ENCODE peak calls at places on chromosomes 16 and 17, in seven cellular contexts. R is tibial artery, W is fibroblast of lung, V is ascending aorta, B is gastrocnemius medialis, P is HL-60, T is GM23338. O is an unnamed sample.

GRCh38 chr16:24138024-24138423 is 118.1 kb upstream of the CACNG3 start:
- DNase-seq in R (no peak), W (no peak), V (no peak), B (no peak), P (no peak), T (peak; percentile 66), O (no peak)

GRCh38 chr16:4029816-4030215 is 86.4 kb downstream of the ADCY9 start:
- DNase-seq in R (no peak), W (no peak), V (no peak), B (no peak), P (no peak), T (no peak), O (no peak)

GRCh38 chr16:69049146-69049545 is 56.3 kb upstream of the HAS3 start:
- DNase-seq in R (no peak), W (peak; percentile 87), V (no peak), B (no peak), P (no peak), T (no peak), O (no peak)

GRCh38 chr16:48291303-48291702 is 44.0 kb upstream of the ABCC11 start:
- DNase-seq in R (no peak), W (peak; percentile 56), V (no peak), B (no peak), P (no peak), T (no peak), O (no peak)

GRCh38 chr16:11757671-11758545 is 15.3 kb upstream of the TXNDC11 start:
- DNase-seq in R (no peak), W (peak; percentile 85), V (no peak), B (no peak), P (no peak), T (no peak), O (no peak)

GRCh38 chr17:4551796-4552525 is 3.2 kb downstream of the MYBBP1A start:
- DNase-seq in R (no peak), W (no peak), V (no peak), B (no peak), P (no peak), T (no peak), O (no peak)

GRCh38 chr17:50053654-50053960 is 2.3 kb upstream of the ITGA3 start:
- DNase-seq in R (no peak), W (no peak), V (no peak), B (no peak), P (no peak), T (no peak), O (no peak)

GRCh38 chr17:66716236-66717026 is 118.5 kb upstream of the CACNG5 start:
- DNase-seq in R (no peak), W (peak; percentile 39), V (no peak), B (no peak), P (no peak), T (peak; percentile 70), O (no peak)

GRCh38 chr16:49470550-49470949 is 96.9 kb downstream of the C16orf78 start:
- DNase-seq in R (no peak), W (no peak), V (no peak), B (no peak), P (no peak), T (no peak), O (peak; percentile 3)

GRCh38 chr16:51994597-51994996 is 552.3 kb downstream of the TOX3 start:
- DNase-seq in R (no peak), W (peak; percentile 8), V (no peak), B (no peak), P (no peak), T (no peak), O (no peak)

GRCh38 chr17:538096-538973 is 176.3 kb downstream of the VPS53 start:
- DNase-seq in R (no peak), W (peak; percentile 57), V (no peak), B (no peak), P (no peak), T (peak; percentile 43), O (no peak)

GRCh38 chr17:17059301-17059890 is 17.1 kb downstream of the MPRIP start:
- DNase-seq in R (peak; percentile 9), W (no peak), V (peak; percentile 56), B (no peak), P (no peak), T (no peak), O (no peak)

GRCh38 chr17:42362245-42362961 is 25.8 kb downstream of the STAT3 start:
- DNase-seq in R (no peak), W (no peak), V (peak; percentile 61), B (peak; percentile 70), P (no peak), T (no peak), O (no peak)

GRCh38 chr16:3431779-3432219 is 11.5 kb downstream of the ZNF597 start:
- DNase-seq in R (peak; percentile 24), W (peak; percentile 54), V (peak; percentile 71), B (no peak), P (peak; percentile 96), T (no peak), O (peak; percentile 55)

GRCh38 chr17:75970011-75970523 is 8.9 kb downstream of the ACOX1 start:
- DNase-seq in R (no peak), W (no peak), V (no peak), B (no peak), P (peak; percentile 59), T (no peak), O (no peak)

GRCh38 chr17:4234406-4234805 is 29.4 kb downstream of the ANKFY1 start:
- DNase-seq in R (no peak), W (peak; percentile 79), V (no peak), B (no peak), P (no peak), T (no peak), O (no peak)

GRCh38 chr17:13727441-13728171 is 125.9 kb upstream of the HS3ST3A1 start:
- DNase-seq in R (no peak), W (peak; percentile 84), V (no peak), B (no peak), P (no peak), T (no peak), O (no peak)

GRCh38 chr17:67491009-67491677 is 114.1 kb downstream of the PITPNC1 start:
- DNase-seq in R (peak; percentile 89), W (peak; percentile 98), V (peak; percentile 90), B (peak; percentile 90), P (peak; percentile 8), T (peak; percentile 61), O (peak; percentile 88)

GRCh38 chr16:9706217-9706616 is 476.0 kb downstream of the GRIN2A start:
- DNase-seq in R (no peak), W (peak; percentile 91), V (no peak), B (no peak), P (no peak), T (no peak), O (no peak)

GRCh38 chr16:67801889-67802288 is 4.5 kb downstream of the RANBP10 start:
- DNase-seq in R (no peak), W (no peak), V (no peak), B (no peak), P (no peak), T (no peak), O (no peak)

GRCh38 chr16:30902070-30902972 is 5.9 kb downstream of the CTF1 start:
- DNase-seq in R (peak; percentile 39), W (peak; percentile 64), V (peak; percentile 80), B (peak; percentile 61), P (peak; percentile 74), T (peak; percentile 71), O (peak; percentile 70)
- H3K27ac ChIP-seq in R (peak overlapping the region; percentile 86), W (peak overlapping the region; percentile 65), V (peak overlapping the region; percentile 92), B (peak overlapping the region; percentile 89), P (peak overlapping the region; percentile 94), T (no peak overlapping the region), O (peak overlapping the region; percentile 81)

DNA sequence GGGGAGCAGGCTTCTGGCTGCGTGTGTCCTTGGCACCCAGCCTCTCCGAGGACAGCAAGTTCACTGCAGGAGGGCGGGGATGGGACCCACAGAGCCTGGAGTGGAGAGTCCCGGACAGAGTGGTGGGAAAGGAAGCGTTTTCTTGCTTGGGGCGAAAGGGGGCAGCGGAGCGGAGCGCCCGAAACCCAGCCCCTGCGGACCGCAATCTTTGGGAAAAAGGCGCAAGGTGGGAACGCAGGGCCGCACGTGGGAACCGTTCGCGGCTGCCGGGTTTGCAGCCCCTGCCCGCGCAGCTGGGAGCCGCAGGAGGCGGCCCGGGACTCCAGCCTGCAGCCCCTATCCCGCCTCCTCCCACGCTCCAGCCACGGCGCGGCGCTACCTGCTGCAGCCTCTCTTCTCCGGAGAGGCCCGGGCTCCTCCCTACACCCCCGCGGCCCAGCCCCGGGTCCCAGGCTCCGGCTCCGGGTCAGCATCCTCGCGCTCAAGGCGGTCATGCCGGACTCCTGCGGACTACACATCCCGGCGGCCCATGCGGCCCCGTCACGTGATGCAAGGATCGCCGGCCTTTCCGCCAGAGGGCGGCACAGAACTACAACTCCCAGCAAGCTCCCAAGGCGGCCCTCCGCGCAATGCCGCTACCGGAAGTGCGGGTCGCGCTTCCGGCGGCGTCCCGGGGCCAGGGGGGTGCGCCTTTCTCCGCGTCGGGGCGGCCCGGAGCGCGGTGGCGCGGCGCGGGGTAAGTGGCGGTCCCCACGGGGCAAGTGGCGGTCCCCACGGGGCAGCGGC is at the start of the genes NTHL1 and TSC2:
- DNase-seq in R (peak; percentile 97), W (peak; percentile 94), V (peak; percentile 98), B (peak; percentile 94), P (peak; percentile 97), T (peak; percentile 98), O (peak; percentile 96)
- TF ChIP-seq CTCF in R (peak; percentile 56), W (peak; percentile 35), V (no peak), B (no peak), P (no peak), T (peak; percentile 16), O (peak; percentile 68)

GRCh38 chr17:10036511-10037061 is 131.5 kb upstream of the RCVRN start:
- DNase-seq in R (peak; percentile 65), W (no peak), V (peak; percentile 75), B (peak; percentile 56), P (peak; percentile 67), T (no peak), O (peak; percentile 42)
- H3K27ac ChIP-seq in R (peak overlapping the region; percentile 47), W (no peak overlapping the region), V (peak overlapping the region; percentile 48), B (peak overlapping the region; percentile 64), P (peak overlapping the region; percentile 76), T (no peak overlapping the region), O (peak overlapping the region; percentile 40)

DNA sequence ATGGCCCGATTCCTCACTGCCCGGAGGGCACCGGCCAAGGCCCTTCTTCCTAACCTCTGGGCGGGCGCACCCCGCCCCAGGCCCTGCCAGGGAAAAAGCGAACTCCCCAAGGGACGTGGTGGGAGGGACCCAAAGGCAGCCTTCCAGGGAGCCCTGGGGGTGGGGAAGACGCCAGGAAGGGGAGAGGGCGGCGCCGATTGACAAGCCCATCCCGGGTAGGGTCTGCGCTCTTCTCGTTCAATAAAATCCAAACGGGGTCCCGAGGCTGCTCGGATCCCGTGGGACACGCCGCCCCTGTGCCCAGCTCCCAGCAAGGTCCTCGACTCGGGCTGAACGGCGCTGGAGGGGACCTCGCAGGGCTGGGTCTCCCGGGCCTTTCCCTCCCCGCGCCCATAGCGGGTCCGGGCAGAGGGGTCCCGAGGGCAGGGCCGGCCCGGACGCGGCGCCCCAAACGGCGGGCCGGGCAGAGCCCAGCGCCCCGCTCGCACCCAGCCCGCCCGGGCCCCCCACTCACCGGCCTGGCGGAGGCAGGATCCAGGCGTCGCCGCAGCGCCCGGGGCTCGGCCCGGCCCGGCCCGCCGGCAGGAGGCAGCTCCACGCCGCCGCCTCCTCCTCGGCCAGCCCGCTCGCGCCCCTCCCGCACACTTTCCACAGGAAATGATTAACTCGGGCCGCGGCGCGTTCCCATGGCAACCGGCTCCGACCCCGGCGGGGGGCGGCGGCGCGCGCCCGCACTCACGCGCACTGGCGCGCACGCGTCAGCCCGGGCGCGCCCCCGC is at the start of gene KIFC3:
- DNase-seq in R (peak; percentile 82), W (peak; percentile 78), V (peak; percentile 95), B (peak; percentile 31), P (peak; percentile 39), T (peak; percentile 64), O (peak; percentile 92)
- TF ChIP-seq CTCF in R (peak; percentile 47), W (no peak), V (no peak), B (peak; percentile 6), P (no peak), T (peak; percentile 4), O (peak; percentile 34)

GRCh38 chr16:17512636-17513220 is 42.0 kb upstream of the XYLT1 start:
- DNase-seq in R (no peak), W (peak; percentile 96), V (no peak), B (no peak), P (no peak), T (no peak), O (no peak)
- H3K27ac ChIP-seq in R (no peak overlapping the region), W (no peak overlapping the region), V (no peak overlapping the region), B (no peak overlapping the region), P (no peak overlapping the region), T (no peak overlapping the region), O (no peak overlapping the region)

O was measured in ovary.